ENCODE peak calls at places on chromosomes 3 and 15, in six cellular contexts. One of them, this sample, is unnamed.

GRCh38 chr15:84685304-84685703 is 27.3 kb upstream of the NMB start:
- DNase-seq in AG20443: peak
- DNase-seq in CD8-positive, alpha-beta T cell: no peak
- DNase-seq in left ventricle myocardium inferior: peak
- DNase-seq in stimulated activated CD8-positive, alpha-beta memory T cell treated with anti-CD3 and anti-CD28 coated beads, Interleukin-7, amount 100 ng/mL, for 4 hours: no peak
- DNase-seq in spleen: no peak
- DNase-seq in this sample: no peak

GRCh38 chr3:82229397-82229796 is 468.0 kb upstream of the GBE1 start:
- DNase-seq in AG20443: no peak
- DNase-seq in CD8-positive, alpha-beta T cell: no peak
- DNase-seq in left ventricle myocardium inferior: no peak
- DNase-seq in stimulated activated CD8-positive, alpha-beta memory T cell treated with anti-CD3 and anti-CD28 coated beads, Interleukin-7, amount 100 ng/mL, for 4 hours: no peak
- DNase-seq in spleen: no peak
- DNase-seq in this sample: no peak

GRCh38 chr3:191005790-191006189 is 143.3 kb upstream of the GMNC start:
- DNase-seq in AG20443: no peak
- DNase-seq in CD8-positive, alpha-beta T cell: no peak
- DNase-seq in left ventricle myocardium inferior: no peak
- DNase-seq in stimulated activated CD8-positive, alpha-beta memory T cell treated with anti-CD3 and anti-CD28 coated beads, Interleukin-7, amount 100 ng/mL, for 4 hours: no peak
- DNase-seq in spleen: no peak
- DNase-seq in this sample: no peak

GRCh38 chr3:101849714-101850326 is 506 bp downstream of the NFKBIZ start:
- DNase-seq in AG20443: peak
- DNase-seq in CD8-positive, alpha-beta T cell: peak
- DNase-seq in left ventricle myocardium inferior: peak
- DNase-seq in stimulated activated CD8-positive, alpha-beta memory T cell treated with anti-CD3 and anti-CD28 coated beads, Interleukin-7, amount 100 ng/mL, for 4 hours: peak
- DNase-seq in spleen: peak
- DNase-seq in this sample: no peak

GRCh38 chr3:197030379-197031314 is 1.0 kb upstream of the MELTF start:
- DNase-seq in AG20443: no peak
- DNase-seq in CD8-positive, alpha-beta T cell: no peak
- DNase-seq in left ventricle myocardium inferior: no peak
- DNase-seq in stimulated activated CD8-positive, alpha-beta memory T cell treated with anti-CD3 and anti-CD28 coated beads, Interleukin-7, amount 100 ng/mL, for 4 hours: no peak
- DNase-seq in spleen: no peak
- DNase-seq in this sample: no peak

GRCh38 chr3:39216176-39216790 is 23.9 kb upstream of the XIRP1 start:
- DNase-seq in AG20443: no peak
- DNase-seq in CD8-positive, alpha-beta T cell: no peak
- DNase-seq in left ventricle myocardium inferior: no peak
- DNase-seq in stimulated activated CD8-positive, alpha-beta memory T cell treated with anti-CD3 and anti-CD28 coated beads, Interleukin-7, amount 100 ng/mL, for 4 hours: no peak
- DNase-seq in spleen: no peak
- DNase-seq in this sample: peak

GRCh38 chr3:122890077-122890484 is 95.2 kb downstream of the SLC49A4 start:
- DNase-seq in AG20443: peak
- DNase-seq in CD8-positive, alpha-beta T cell: no peak
- DNase-seq in left ventricle myocardium inferior: peak
- DNase-seq in stimulated activated CD8-positive, alpha-beta memory T cell treated with anti-CD3 and anti-CD28 coated beads, Interleukin-7, amount 100 ng/mL, for 4 hours: no peak
- DNase-seq in spleen: no peak
- DNase-seq in this sample: no peak

GRCh38 chr3:12822725-12823373 is 18.5 kb downstream of the RPL32 start:
- DNase-seq in AG20443: no peak
- DNase-seq in CD8-positive, alpha-beta T cell: no peak
- DNase-seq in left ventricle myocardium inferior: no peak
- DNase-seq in stimulated activated CD8-positive, alpha-beta memory T cell treated with anti-CD3 and anti-CD28 coated beads, Interleukin-7, amount 100 ng/mL, for 4 hours: no peak
- DNase-seq in spleen: no peak
- DNase-seq in this sample: no peak

GRCh38 chr3:194925614-194926013 is 239.9 kb downstream of the FAM43A start:
- DNase-seq in AG20443: no peak
- DNase-seq in CD8-positive, alpha-beta T cell: peak
- DNase-seq in left ventricle myocardium inferior: no peak
- DNase-seq in stimulated activated CD8-positive, alpha-beta memory T cell treated with anti-CD3 and anti-CD28 coated beads, Interleukin-7, amount 100 ng/mL, for 4 hours: no peak
- DNase-seq in spleen: no peak
- DNase-seq in this sample: no peak

GRCh38 chr15:35810007-35810406 is 264.0 kb upstream of the DPH6 start:
- DNase-seq in AG20443: no peak
- DNase-seq in CD8-positive, alpha-beta T cell: no peak
- DNase-seq in left ventricle myocardium inferior: no peak
- DNase-seq in stimulated activated CD8-positive, alpha-beta memory T cell treated with anti-CD3 and anti-CD28 coated beads, Interleukin-7, amount 100 ng/mL, for 4 hours: no peak
- DNase-seq in spleen: no peak
- DNase-seq in this sample: no peak

GRCh38 chr3:120855665-120856437 is 52.2 kb upstream of the STXBP5L start:
- DNase-seq in AG20443: peak
- DNase-seq in CD8-positive, alpha-beta T cell: no peak
- DNase-seq in left ventricle myocardium inferior: peak
- DNase-seq in stimulated activated CD8-positive, alpha-beta memory T cell treated with anti-CD3 and anti-CD28 coated beads, Interleukin-7, amount 100 ng/mL, for 4 hours: no peak
- DNase-seq in spleen: no peak
- DNase-seq in this sample: no peak

GRCh38 chr3:11482024-11482423 is 161.7 kb downstream of the VGLL4 start:
- DNase-seq in AG20443: no peak
- DNase-seq in CD8-positive, alpha-beta T cell: no peak
- DNase-seq in left ventricle myocardium inferior: peak
- DNase-seq in stimulated activated CD8-positive, alpha-beta memory T cell treated with anti-CD3 and anti-CD28 coated beads, Interleukin-7, amount 100 ng/mL, for 4 hours: no peak
- DNase-seq in spleen: no peak
- DNase-seq in this sample: no peak

GRCh38 chr3:126955004-126955790 is 27.7 kb upstream of the PLXNA1 start:
- DNase-seq in AG20443: no peak
- DNase-seq in CD8-positive, alpha-beta T cell: no peak
- DNase-seq in left ventricle myocardium inferior: peak
- DNase-seq in stimulated activated CD8-positive, alpha-beta memory T cell treated with anti-CD3 and anti-CD28 coated beads, Interleukin-7, amount 100 ng/mL, for 4 hours: no peak
- DNase-seq in spleen: peak
- DNase-seq in this sample: no peak

GRCh38 chr3:45337839-45338470 is 50.4 kb upstream of the LARS2 start:
- DNase-seq in AG20443: peak
- DNase-seq in CD8-positive, alpha-beta T cell: no peak
- DNase-seq in left ventricle myocardium inferior: no peak
- DNase-seq in stimulated activated CD8-positive, alpha-beta memory T cell treated with anti-CD3 and anti-CD28 coated beads, Interleukin-7, amount 100 ng/mL, for 4 hours: no peak
- DNase-seq in spleen: no peak
- DNase-seq in this sample: no peak

GRCh38 chr15:70276401-70276800 is 178.7 kb upstream of the TLE3 start:
- DNase-seq in AG20443: no peak
- DNase-seq in CD8-positive, alpha-beta T cell: no peak
- DNase-seq in left ventricle myocardium inferior: no peak
- DNase-seq in stimulated activated CD8-positive, alpha-beta memory T cell treated with anti-CD3 and anti-CD28 coated beads, Interleukin-7, amount 100 ng/mL, for 4 hours: no peak
- DNase-seq in spleen: no peak
- DNase-seq in this sample: no peak

GRCh38 chr3:137165117-137165806 is 207.5 kb downstream of the IL20RB start:
- DNase-seq in AG20443: peak
- DNase-seq in CD8-positive, alpha-beta T cell: no peak
- DNase-seq in left ventricle myocardium inferior: no peak
- DNase-seq in stimulated activated CD8-positive, alpha-beta memory T cell treated with anti-CD3 and anti-CD28 coated beads, Interleukin-7, amount 100 ng/mL, for 4 hours: no peak
- DNase-seq in spleen: no peak
- DNase-seq in this sample: no peak

GRCh38 chr3:1515842-1516241 is 423.0 kb downstream of the CNTN6 start:
- DNase-seq in AG20443: no peak
- DNase-seq in CD8-positive, alpha-beta T cell: no peak
- DNase-seq in left ventricle myocardium inferior: no peak
- DNase-seq in stimulated activated CD8-positive, alpha-beta memory T cell treated with anti-CD3 and anti-CD28 coated beads, Interleukin-7, amount 100 ng/mL, for 4 hours: no peak
- DNase-seq in spleen: no peak
- DNase-seq in this sample: no peak

GRCh38 chr15:39756806-39757522 is 25.7 kb downstream of the FSIP1 start:
- DNase-seq in AG20443: peak
- DNase-seq in CD8-positive, alpha-beta T cell: no peak
- DNase-seq in left ventricle myocardium inferior: no peak
- DNase-seq in stimulated activated CD8-positive, alpha-beta memory T cell treated with anti-CD3 and anti-CD28 coated beads, Interleukin-7, amount 100 ng/mL, for 4 hours: no peak
- DNase-seq in spleen: no peak
- DNase-seq in this sample: no peak

GRCh38 chr3:141050913-141051632 is at the start of gene SPSB4:
- DNase-seq in AG20443: peak
- DNase-seq in CD8-positive, alpha-beta T cell: no peak
- DNase-seq in left ventricle myocardium inferior: peak
- DNase-seq in stimulated activated CD8-positive, alpha-beta memory T cell treated with anti-CD3 and anti-CD28 coated beads, Interleukin-7, amount 100 ng/mL, for 4 hours: no peak
- DNase-seq in spleen: peak
- DNase-seq in this sample: no peak

GRCh38 chr15:28989239-28989830 is 103.6 kb downstream of the APBA2 start:
- DNase-seq in AG20443: no peak
- DNase-seq in CD8-positive, alpha-beta T cell: no peak
- DNase-seq in left ventricle myocardium inferior: no peak
- DNase-seq in stimulated activated CD8-positive, alpha-beta memory T cell treated with anti-CD3 and anti-CD28 coated beads, Interleukin-7, amount 100 ng/mL, for 4 hours: no peak
- DNase-seq in spleen: no peak
- DNase-seq in this sample: no peak

GRCh38 chr15:59373215-59373614 is 544 bp upstream of the MYO1E start:
- DNase-seq in AG20443: no peak
- DNase-seq in CD8-positive, alpha-beta T cell: no peak
- DNase-seq in left ventricle myocardium inferior: no peak
- DNase-seq in stimulated activated CD8-positive, alpha-beta memory T cell treated with anti-CD3 and anti-CD28 coated beads, Interleukin-7, amount 100 ng/mL, for 4 hours: no peak
- DNase-seq in spleen: no peak
- DNase-seq in this sample: no peak

GRCh38 chr15:52794665-52795463 is 4.7 kb upstream of the ONECUT1 start:
- DNase-seq in AG20443: no peak
- DNase-seq in CD8-positive, alpha-beta T cell: no peak
- DNase-seq in left ventricle myocardium inferior: no peak
- DNase-seq in stimulated activated CD8-positive, alpha-beta memory T cell treated with anti-CD3 and anti-CD28 coated beads, Interleukin-7, amount 100 ng/mL, for 4 hours: no peak
- DNase-seq in spleen: no peak
- DNase-seq in this sample: no peak

GRCh38 chr3:187545391-187545790 is 124.8 kb downstream of the SST start:
- DNase-seq in AG20443: no peak
- DNase-seq in CD8-positive, alpha-beta T cell: no peak
- DNase-seq in left ventricle myocardium inferior: no peak
- DNase-seq in stimulated activated CD8-positive, alpha-beta memory T cell treated with anti-CD3 and anti-CD28 coated beads, Interleukin-7, amount 100 ng/mL, for 4 hours: no peak
- DNase-seq in spleen: no peak
- DNase-seq in this sample: no peak

GRCh38 chr3:5349343-5349742 is 161.8 kb downstream of the EDEM1 start:
- DNase-seq in AG20443: no peak
- DNase-seq in CD8-positive, alpha-beta T cell: no peak
- DNase-seq in left ventricle myocardium inferior: no peak
- DNase-seq in stimulated activated CD8-positive, alpha-beta memory T cell treated with anti-CD3 and anti-CD28 coated beads, Interleukin-7, amount 100 ng/mL, for 4 hours: no peak
- DNase-seq in spleen: no peak
- DNase-seq in this sample: no peak

GRCh38 chr3:64344721-64345207 is 119.5 kb upstream of the PRICKLE2 start:
- DNase-seq in AG20443: peak
- DNase-seq in CD8-positive, alpha-beta T cell: no peak
- DNase-seq in left ventricle myocardium inferior: no peak
- DNase-seq in stimulated activated CD8-positive, alpha-beta memory T cell treated with anti-CD3 and anti-CD28 coated beads, Interleukin-7, amount 100 ng/mL, for 4 hours: no peak
- DNase-seq in spleen: no peak
- DNase-seq in this sample: no peak

GRCh38 chr3:13144163-13145023 is 71.2 kb upstream of the IQSEC1 start:
- DNase-seq in AG20443: no peak
- DNase-seq in CD8-positive, alpha-beta T cell: no peak
- DNase-seq in left ventricle myocardium inferior: no peak
- DNase-seq in stimulated activated CD8-positive, alpha-beta memory T cell treated with anti-CD3 and anti-CD28 coated beads, Interleukin-7, amount 100 ng/mL, for 4 hours: no peak
- DNase-seq in spleen: peak
- DNase-seq in this sample: no peak

GRCh38 chr3:33119891-33120290 is 6.1 kb downstream of the CRTAP start:
- DNase-seq in AG20443: no peak
- DNase-seq in CD8-positive, alpha-beta T cell: no peak
- DNase-seq in left ventricle myocardium inferior: no peak
- DNase-seq in stimulated activated CD8-positive, alpha-beta memory T cell treated with anti-CD3 and anti-CD28 coated beads, Interleukin-7, amount 100 ng/mL, for 4 hours: no peak
- DNase-seq in spleen: no peak
- DNase-seq in this sample: no peak

GRCh38 chr15:79102595-79102994 is 12.0 kb upstream of the RASGRF1 start:
- DNase-seq in AG20443: no peak
- DNase-seq in CD8-positive, alpha-beta T cell: peak
- DNase-seq in left ventricle myocardium inferior: no peak
- DNase-seq in stimulated activated CD8-positive, alpha-beta memory T cell treated with anti-CD3 and anti-CD28 coated beads, Interleukin-7, amount 100 ng/mL, for 4 hours: no peak
- DNase-seq in spleen: no peak
- DNase-seq in this sample: no peak

GRCh38 chr3:24479816-24480215 is 14.8 kb downstream of the THRB start:
- DNase-seq in AG20443: no peak
- DNase-seq in CD8-positive, alpha-beta T cell: no peak
- DNase-seq in left ventricle myocardium inferior: no peak
- DNase-seq in stimulated activated CD8-positive, alpha-beta memory T cell treated with anti-CD3 and anti-CD28 coated beads, Interleukin-7, amount 100 ng/mL, for 4 hours: no peak
- DNase-seq in spleen: no peak
- DNase-seq in this sample: no peak

GRCh38 chr3:114221165-114221880 is 16.1 kb downstream of the ZNF80 start:
- DNase-seq in AG20443: no peak
- DNase-seq in CD8-positive, alpha-beta T cell: no peak
- DNase-seq in left ventricle myocardium inferior: peak
- DNase-seq in stimulated activated CD8-positive, alpha-beta memory T cell treated with anti-CD3 and anti-CD28 coated beads, Interleukin-7, amount 100 ng/mL, for 4 hours: peak
- DNase-seq in spleen: no peak
- DNase-seq in this sample: no peak

GRCh38 chr15:63860161-63860954 is 26.6 kb upstream of the HERC1 start:
- DNase-seq in AG20443: no peak
- DNase-seq in CD8-positive, alpha-beta T cell: peak
- DNase-seq in left ventricle myocardium inferior: no peak
- DNase-seq in stimulated activated CD8-positive, alpha-beta memory T cell treated with anti-CD3 and anti-CD28 coated beads, Interleukin-7, amount 100 ng/mL, for 4 hours: peak
- DNase-seq in spleen: peak
- DNase-seq in this sample: no peak

GRCh38 chr3:99172736-99173657 is 271.5 kb upstream of the DCBLD2 start:
- DNase-seq in AG20443: peak
- DNase-seq in CD8-positive, alpha-beta T cell: no peak
- DNase-seq in left ventricle myocardium inferior: no peak
- DNase-seq in stimulated activated CD8-positive, alpha-beta memory T cell treated with anti-CD3 and anti-CD28 coated beads, Interleukin-7, amount 100 ng/mL, for 4 hours: no peak
- DNase-seq in spleen: no peak
- DNase-seq in this sample: no peak